ENCODE peak calls at places on chromosomes 5 and 9, in seven cellular contexts. X, L, E, B, D, Y and N are unnamed samples.

GRCh38 chr5:53236683-53237082 is 127.1 kb upstream of the MOCS2 start:
- DNase-seq in X (no peak), Y (no peak), D (no peak), B (no peak), E (no peak), L (no peak), N (no peak)

GRCh38 chr5:141514330-141515111 is 25.6 kb downstream of the PCDHGC5 start:
- DNase-seq in L (no peak), Y (no peak), X (no peak), B (peak; percentile 70), E (peak; percentile 67), D (no peak), N (no peak)

GRCh38 chr9:89748831-89749499 is 144.2 kb downstream of the GADD45G start:
- DNase-seq in B (no peak), E (no peak), X (no peak), L (no peak), Y (no peak), D (no peak), N (no peak)

GRCh38 chr9:36426348-36426747 is 26.3 kb upstream of the RNF38 start:
- DNase-seq in B (no peak), D (no peak), X (no peak), Y (no peak), E (no peak), L (no peak), N (no peak)

GRCh38 chr9:97848582-97849237 is 4.3 kb upstream of the FOXE1 start:
- DNase-seq in L (no peak), X (no peak), E (no peak), Y (no peak), D (no peak), B (no peak), N (no peak)

GRCh38 chr5:128304121-128304520 is 220.6 kb downstream of the SLC12A2 start:
- DNase-seq in E (peak; percentile 68), B (peak; percentile 91), D (no peak), X (no peak), L (no peak), Y (no peak), N (no peak)

GRCh38 chr5:134541736-134542376 is 16.4 kb downstream of the JADE2 start:
- DNase-seq in Y (no peak), D (no peak), L (no peak), B (peak; percentile 60), X (no peak), E (peak; percentile 49), N (no peak)

GRCh38 chr5:174000078-174000477 is 11.1 kb downstream of the C5orf47 start:
- DNase-seq in Y (no peak), B (no peak), L (no peak), E (no peak), X (no peak), D (no peak), N (no peak)

GRCh38 chr9:98968596-98969337 is 25.1 kb downstream of the COL15A1 start:
- DNase-seq in B (no peak), Y (no peak), X (no peak), L (no peak), E (no peak), D (no peak), N (no peak)

GRCh38 chr5:127410906-127411780 is 106.3 kb upstream of the PRRC1 start:
- DNase-seq in D (no peak), B (no peak), E (no peak), Y (no peak), X (no peak), L (no peak), N (no peak)